ENCODE peak calls at places on chromosomes 16 and 17, in eight cellular contexts. H is smooth muscle cell of the brain vasculature; C is fibroblast of the aortic adventitia; V is A172; R is aorta; D is NCI-H345; G is activated CD4-positive, alpha-beta memory T cell treated with anti-CD3 and anti-CD28 coated beads for 36 hours; S is H54. N is an unnamed sample.

GRCh38 chr16:65024649-65025243 is 97.1 kb downstream of the CDH11 start:
- DNase-seq in C (peak), S (no peak), H (no peak), D (no peak), G (no peak), R (no peak), V (peak), N (no peak)

GRCh38 chr16:3596101-3596861 is 15.1 kb downstream of the SLX4 start:
- DNase-seq in D (no peak), R (peak), H (no peak), C (no peak), S (no peak), V (no peak), G (no peak), N (no peak)

GRCh38 chr17:7711356-7711755 is 6.2 kb upstream of the DNAH2 start:
- DNase-seq in R (no peak), G (peak), V (no peak), D (no peak), S (no peak), C (no peak), H (no peak), N (no peak)

GRCh38 chr16:77790964-77791363 is 2.6 kb downstream of the VAT1L start:
- DNase-seq in D (no peak), S (no peak), C (no peak), V (no peak), R (no peak), H (no peak), G (no peak), N (no peak)

GRCh38 chr17:50055055-50055425 is 870 bp upstream of the ITGA3 start:
- DNase-seq in R (no peak), C (no peak), G (peak), S (no peak), H (no peak), D (peak), V (peak), N (no peak)

GRCh38 chr17:61247438-61247837 is 152.2 kb upstream of the TBX2 start:
- DNase-seq in D (no peak), V (peak), G (no peak), H (peak), S (no peak), R (no peak), C (peak), N (no peak)

GRCh38 chr17:11332706-11333105 is 91.7 kb downstream of the SHISA6 start:
- DNase-seq in C (no peak), G (no peak), R (no peak), V (no peak), H (no peak), D (no peak), S (no peak), N (no peak)

GRCh38 chr17:65518256-65518655 is 43.2 kb downstream of the AXIN2 start:
- DNase-seq in C (peak), D (no peak), V (peak), G (no peak), H (no peak), S (no peak), R (no peak), N (no peak)

GRCh38 chr17:36877774-36878173 is 59.5 kb upstream of the LHX1 start:
- DNase-seq in G (peak), S (no peak), R (peak), C (peak), H (no peak), V (no peak), D (no peak), N (no peak)

GRCh38 chr16:86387461-86388440 is 122.6 kb upstream of the FOXF1 start:
- DNase-seq in H (peak), C (peak), R (no peak), G (no peak), S (peak), D (no peak), V (peak), N (peak)

GRCh38 chr17:19979917-19980770 is 2.5 kb upstream of the AKAP10 start:
- DNase-seq in V (no peak), G (no peak), D (no peak), C (no peak), R (peak), H (no peak), S (no peak), N (no peak)

GRCh38 chr16:11356573-11357331 is 11.5 kb downstream of the RMI2 start:
- DNase-seq in V (peak), H (no peak), R (peak), D (peak), C (peak), G (peak), S (peak), N (peak)

N was measured in HTR-8/SVneo.